ENCODE peak calls at places on chromosomes 12 and 14, in six cellular contexts. One of them, this sample, is unnamed. For H3K4me1, the result is how much of the 10 kb centered on the place peaks cover.

GRCh38 chr14:51182166-51182565 is 57.9 kb upstream of the TMX1 start:
- DNase-seq in ovary: no peak
- DNase-seq in keratinocyte: peak
- DNase-seq in uterus: no peak
- DNase-seq in heart left ventricle: no peak
- DNase-seq in gastrocnemius medialis: no peak
- DNase-seq in this sample: no peak

GRCh38 chr14:69559581-69560011 is 15.1 kb downstream of the CCDC177 start:
- DNase-seq in ovary: no peak
- DNase-seq in keratinocyte: no peak
- DNase-seq in uterus: no peak
- DNase-seq in heart left ventricle: no peak
- DNase-seq in gastrocnemius medialis: no peak
- DNase-seq in this sample: no peak

GRCh38 chr12:119620490-119620889 is 26.9 kb downstream of the TMEM233 start:
- DNase-seq in ovary: no peak
- DNase-seq in keratinocyte: no peak
- DNase-seq in uterus: no peak
- DNase-seq in heart left ventricle: no peak
- DNase-seq in gastrocnemius medialis: no peak
- DNase-seq in this sample: no peak

GRCh38 chr14:106024983-106025604 is 498.7 kb downstream of the TMEM121 start:
- DNase-seq in ovary: no peak
- DNase-seq in keratinocyte: no peak
- DNase-seq in uterus: no peak
- DNase-seq in heart left ventricle: no peak
- DNase-seq in gastrocnemius medialis: no peak
- DNase-seq in this sample: no peak

GRCh38 chr14:61355892-61356325 is 34.5 kb downstream of the PRKCH start:
- DNase-seq in ovary: no peak
- DNase-seq in keratinocyte: peak
- DNase-seq in uterus: peak
- DNase-seq in heart left ventricle: peak
- DNase-seq in gastrocnemius medialis: peak
- DNase-seq in this sample: peak

GRCh38 chr12:49683604-49684309 is 23.4 kb downstream of the FMNL3 start:
- DNase-seq in ovary: no peak
- DNase-seq in keratinocyte: no peak
- DNase-seq in uterus: no peak
- DNase-seq in heart left ventricle: no peak
- DNase-seq in gastrocnemius medialis: no peak
- DNase-seq in this sample: no peak

GRCh38 chr12:102920271-102920670 is 3.2 kb upstream of the PAH start:
- DNase-seq in ovary: no peak
- DNase-seq in keratinocyte: no peak
- DNase-seq in uterus: no peak
- DNase-seq in heart left ventricle: no peak
- DNase-seq in gastrocnemius medialis: no peak
- DNase-seq in this sample: no peak

GRCh38 chr12:51011960-51012359 is 14.2 kb downstream of the SLC11A2 start:
- DNase-seq in ovary: no peak
- DNase-seq in keratinocyte: no peak
- DNase-seq in uterus: no peak
- DNase-seq in heart left ventricle: no peak
- DNase-seq in gastrocnemius medialis: no peak
- DNase-seq in this sample: no peak

GRCh38 chr12:13973981-13974380 is 7.4 kb downstream of the GRIN2B start:
- DNase-seq in ovary: no peak
- DNase-seq in keratinocyte: no peak
- DNase-seq in uterus: no peak
- DNase-seq in heart left ventricle: no peak
- DNase-seq in gastrocnemius medialis: no peak
- DNase-seq in this sample: no peak

GRCh38 chr12:5088586-5089264 is 45.0 kb downstream of the KCNA5 start:
- DNase-seq in ovary: peak
- DNase-seq in keratinocyte: no peak
- DNase-seq in uterus: no peak
- DNase-seq in heart left ventricle: peak
- DNase-seq in gastrocnemius medialis: no peak
- DNase-seq in this sample: peak

GRCh38 chr14:23160924-23161522 is 22.4 kb downstream of the SLC7A8 start:
- DNase-seq in ovary: peak
- DNase-seq in keratinocyte: no peak
- DNase-seq in uterus: peak
- DNase-seq in heart left ventricle: peak
- DNase-seq in gastrocnemius medialis: peak
- DNase-seq in this sample: no peak

GRCh38 chr14:105853089-105853906 is 326.9 kb downstream of the TMEM121 start:
- DNase-seq in ovary: peak
- DNase-seq in keratinocyte: no peak
- DNase-seq in uterus: peak
- DNase-seq in heart left ventricle: no peak
- DNase-seq in gastrocnemius medialis: no peak
- DNase-seq in this sample: peak

GRCh38 chr14:84988391-84988790 is 541.6 kb upstream of the FLRT2 start:
- DNase-seq in ovary: no peak
- DNase-seq in keratinocyte: no peak
- DNase-seq in uterus: no peak
- DNase-seq in heart left ventricle: no peak
- DNase-seq in gastrocnemius medialis: no peak
- DNase-seq in this sample: no peak

GRCh38 chr14:94485944-94486841 is 10.2 kb upstream of the SERPINA9 start:
- DNase-seq in ovary: peak
- DNase-seq in keratinocyte: no peak
- DNase-seq in uterus: peak
- DNase-seq in heart left ventricle: peak
- DNase-seq in gastrocnemius medialis: no peak
- DNase-seq in this sample: peak

GRCh38 chr12:116606397-116606796 is 47.2 kb downstream of the MAP1LC3B2 start:
- DNase-seq in ovary: no peak
- DNase-seq in keratinocyte: no peak
- DNase-seq in uterus: no peak
- DNase-seq in heart left ventricle: no peak
- DNase-seq in gastrocnemius medialis: no peak
- DNase-seq in this sample: no peak

GRCh38 chr12:5000204-5000603 is 43.5 kb upstream of the KCNA5 start:
- DNase-seq in ovary: no peak
- DNase-seq in keratinocyte: no peak
- DNase-seq in uterus: no peak
- DNase-seq in heart left ventricle: no peak
- DNase-seq in gastrocnemius medialis: no peak
- DNase-seq in this sample: no peak

GRCh38 chr12:31589896-31590729 is 823 bp downstream of the DENND5B start:
- DNase-seq in ovary: peak
- DNase-seq in keratinocyte: no peak
- DNase-seq in uterus: peak
- DNase-seq in heart left ventricle: peak
- DNase-seq in gastrocnemius medialis: peak
- DNase-seq in this sample: peak

GRCh38 chr12:57481671-57482070 is 2.0 kb upstream of the ARHGAP9 start:
- DNase-seq in ovary: no peak
- DNase-seq in keratinocyte: no peak
- DNase-seq in uterus: no peak
- DNase-seq in heart left ventricle: no peak
- DNase-seq in gastrocnemius medialis: no peak
- DNase-seq in this sample: no peak

GRCh38 chr12:12128665-12129064 is 57.9 kb downstream of the BCL2L14 start:
- DNase-seq in ovary: no peak
- DNase-seq in keratinocyte: no peak
- DNase-seq in uterus: no peak
- DNase-seq in heart left ventricle: no peak
- DNase-seq in gastrocnemius medialis: no peak
- DNase-seq in this sample: no peak

GRCh38 chr12:12126551-12126950 is 55.8 kb downstream of the BCL2L14 start:
- DNase-seq in ovary: no peak
- DNase-seq in keratinocyte: peak
- DNase-seq in uterus: no peak
- DNase-seq in heart left ventricle: no peak
- DNase-seq in gastrocnemius medialis: no peak
- DNase-seq in this sample: no peak

GRCh38 chr12:12121022-12121421 is 50.3 kb downstream of the BCL2L14 start:
- DNase-seq in ovary: no peak
- DNase-seq in keratinocyte: no peak
- DNase-seq in uterus: no peak
- DNase-seq in heart left ventricle: no peak
- DNase-seq in gastrocnemius medialis: no peak
- DNase-seq in this sample: no peak

GRCh38 chr12:12127304-12127703 is 56.6 kb downstream of the BCL2L14 start:
- DNase-seq in ovary: no peak
- DNase-seq in keratinocyte: no peak
- DNase-seq in uterus: no peak
- DNase-seq in heart left ventricle: no peak
- DNase-seq in gastrocnemius medialis: no peak
- DNase-seq in this sample: no peak

DNA sequence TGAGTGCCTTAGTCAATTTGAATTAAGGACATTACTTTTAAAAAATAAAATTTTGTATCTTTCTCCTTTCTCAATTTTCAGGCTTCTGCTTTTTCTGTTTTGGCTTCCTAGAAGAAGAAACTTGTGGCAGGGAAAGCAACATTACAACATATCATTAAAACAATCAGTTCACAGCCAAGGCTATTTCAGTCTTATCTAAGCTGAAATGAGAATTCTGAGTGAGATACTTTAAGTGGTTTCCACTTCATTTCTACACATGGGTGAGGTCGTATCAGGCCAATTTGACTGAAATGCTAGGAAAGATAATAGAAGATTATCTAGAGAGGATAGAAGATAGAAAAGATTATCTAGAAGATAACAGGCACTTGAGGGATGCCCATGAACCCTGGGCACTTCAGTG is 52.5 kb downstream of the BCL2L14 start:
- DNase-seq in ovary: no peak
- DNase-seq in keratinocyte: no peak
- DNase-seq in uterus: no peak
- DNase-seq in heart left ventricle: no peak
- DNase-seq in gastrocnemius medialis: no peak
- DNase-seq in this sample: no peak
- H3K27ac ChIP-seq in ovary: no peak
- H3K27ac ChIP-seq in keratinocyte: no peak
- H3K27ac ChIP-seq in uterus: no peak
- H3K27ac ChIP-seq in heart left ventricle: no peak
- H3K27ac ChIP-seq in gastrocnemius medialis: no peak
- H3K27ac ChIP-seq in this sample: no peak

GRCh38 chr14:99239661-99240092 is 32.3 kb downstream of the BCL11B start:
- DNase-seq in ovary: no peak
- DNase-seq in keratinocyte: peak
- DNase-seq in uterus: no peak
- DNase-seq in heart left ventricle: no peak
- DNase-seq in gastrocnemius medialis: no peak
- DNase-seq in this sample: no peak
- H3K4me1 ChIP-seq in ovary: under half
- H3K4me1 ChIP-seq in keratinocyte: half or more
- H3K4me1 ChIP-seq in uterus: under half
- H3K4me1 ChIP-seq in heart left ventricle: under half
- H3K4me1 ChIP-seq in gastrocnemius medialis: under half
- H3K4me1 ChIP-seq in this sample: under half

DNA sequence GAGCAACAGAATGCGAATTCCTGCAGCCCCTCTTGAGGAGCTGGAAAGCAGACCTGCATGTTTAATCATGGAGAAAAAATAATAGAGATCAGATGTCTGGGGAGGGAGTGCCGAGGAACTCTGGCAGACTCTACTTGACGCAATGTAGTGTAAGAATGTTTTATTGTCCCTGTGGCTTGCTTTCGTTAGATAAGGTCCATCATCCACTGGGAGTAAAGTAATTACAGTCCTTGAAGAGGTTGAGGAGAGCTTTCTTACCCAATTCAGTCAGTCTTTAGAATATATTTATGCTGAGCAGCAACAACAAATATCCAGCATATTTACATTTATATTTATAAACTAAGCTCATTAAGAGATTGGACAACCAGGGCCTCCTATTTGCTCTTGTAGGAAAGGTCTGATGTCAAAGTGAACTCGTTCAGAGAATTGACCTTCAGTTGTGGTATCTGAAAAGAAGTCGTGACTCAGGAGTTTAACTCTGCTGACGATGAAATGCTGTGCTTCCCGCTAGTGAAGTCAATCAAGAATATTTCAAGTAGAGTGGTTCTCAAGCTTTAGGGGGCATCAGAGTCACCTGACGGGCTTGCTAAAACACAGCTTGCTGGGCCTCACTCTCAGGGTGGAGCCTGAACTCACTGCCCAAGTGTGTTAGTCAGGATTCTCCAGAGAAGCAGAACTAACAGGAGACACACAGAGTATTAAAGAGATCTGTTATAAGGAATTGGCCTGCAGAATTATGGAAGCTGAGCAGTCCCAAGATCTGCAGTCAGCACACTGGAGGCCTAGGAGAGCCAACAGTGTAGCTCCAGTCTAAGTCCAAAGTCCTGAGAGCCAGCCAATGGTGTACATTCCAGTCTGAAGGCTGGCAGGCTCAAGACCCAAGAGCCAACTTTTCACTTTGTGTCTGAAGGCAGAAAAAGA is 139.3 kb upstream of the LMNTD1 start:
- DNase-seq in ovary: no peak
- DNase-seq in keratinocyte: no peak
- DNase-seq in uterus: no peak
- DNase-seq in heart left ventricle: no peak
- DNase-seq in gastrocnemius medialis: no peak
- DNase-seq in this sample: no peak
- TF ChIP-seq CTCF in ovary: no peak
- TF ChIP-seq CTCF in keratinocyte: no peak
- TF ChIP-seq CTCF in uterus: no peak
- TF ChIP-seq CTCF in heart left ventricle: no peak
- TF ChIP-seq CTCF in gastrocnemius medialis: no peak
- TF ChIP-seq CTCF in this sample: no peak

GRCh38 chr12:69117566-69118266 is 121.7 kb upstream of the CPSF6 start:
- DNase-seq in ovary: no peak
- DNase-seq in keratinocyte: no peak
- DNase-seq in uterus: no peak
- DNase-seq in heart left ventricle: no peak
- DNase-seq in gastrocnemius medialis: no peak
- DNase-seq in this sample: no peak

GRCh38 chr12:69115955-69116354 is 123.4 kb upstream of the CPSF6 start:
- DNase-seq in ovary: no peak
- DNase-seq in keratinocyte: no peak
- DNase-seq in uterus: no peak
- DNase-seq in heart left ventricle: no peak
- DNase-seq in gastrocnemius medialis: no peak
- DNase-seq in this sample: no peak

GRCh38 chr12:69112616-69113015 is 126.8 kb upstream of the CPSF6 start:
- DNase-seq in ovary: no peak
- DNase-seq in keratinocyte: no peak
- DNase-seq in uterus: no peak
- DNase-seq in heart left ventricle: no peak
- DNase-seq in gastrocnemius medialis: no peak
- DNase-seq in this sample: no peak

GRCh38 chr12:69119770-69120169 is 119.6 kb upstream of the CPSF6 start:
- DNase-seq in ovary: no peak
- DNase-seq in keratinocyte: no peak
- DNase-seq in uterus: no peak
- DNase-seq in heart left ventricle: no peak
- DNase-seq in gastrocnemius medialis: no peak
- DNase-seq in this sample: no peak

DNA sequence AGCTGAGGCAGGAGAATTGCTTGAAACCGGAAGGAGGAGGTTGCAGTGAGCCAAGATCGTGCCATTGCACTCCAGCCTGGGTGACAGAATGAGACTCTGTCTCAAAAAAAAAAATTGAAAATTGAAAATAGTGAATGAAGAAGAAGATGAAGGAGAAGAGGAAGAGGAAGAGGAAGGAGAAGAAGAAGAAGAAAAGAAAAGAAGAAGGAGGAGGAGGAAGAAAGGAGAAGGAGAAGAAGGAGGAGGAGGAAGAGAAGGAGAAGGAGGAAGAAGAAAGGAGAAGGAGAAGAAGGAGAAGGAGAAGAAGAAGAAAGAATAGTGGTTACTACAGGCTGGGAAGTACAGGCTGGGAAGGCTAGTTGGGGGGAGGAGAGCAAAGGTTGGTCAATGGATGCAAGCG is 124.3 kb upstream of the CPSF6 start:
- DNase-seq in ovary: no peak
- DNase-seq in keratinocyte: no peak
- DNase-seq in uterus: no peak
- DNase-seq in heart left ventricle: no peak
- DNase-seq in gastrocnemius medialis: no peak
- DNase-seq in this sample: no peak
- H3K27ac ChIP-seq in ovary: no peak
- H3K27ac ChIP-seq in keratinocyte: no peak
- H3K27ac ChIP-seq in uterus: no peak
- H3K27ac ChIP-seq in heart left ventricle: no peak
- H3K27ac ChIP-seq in gastrocnemius medialis: no peak
- H3K27ac ChIP-seq in this sample: no peak